ENCODE peak calls at places on chromosomes 12 and 14, in six cellular contexts. One of them, this sample, is unnamed.

GRCh38 chr14:77157716-77158115 is 16.1 kb upstream of the ZDHHC22 start:
- DNase-seq in SK-N-SH: no peak
- DNase-seq in HCT116: no peak
- DNase-seq in GM23248: no peak
- DNase-seq in PC-3: no peak
- DNase-seq in neural progenitor cell: no peak
- DNase-seq in this sample: no peak

GRCh38 chr12:51821423-51822260 is 26.9 kb downstream of the FIGNL2 start:
- DNase-seq in SK-N-SH: no peak
- DNase-seq in HCT116: no peak
- DNase-seq in GM23248: peak; percentile 63
- DNase-seq in PC-3: no peak
- DNase-seq in neural progenitor cell: peak; percentile 66
- DNase-seq in this sample: no peak

GRCh38 chr14:33767721-33768457 is 183.0 kb downstream of the EGLN3 start:
- DNase-seq in SK-N-SH: no peak
- DNase-seq in HCT116: no peak
- DNase-seq in GM23248: peak; percentile 44
- DNase-seq in PC-3: no peak
- DNase-seq in neural progenitor cell: no peak
- DNase-seq in this sample: no peak

GRCh38 chr12:78916845-78917480 is 52.4 kb downstream of the SYT1 start:
- DNase-seq in SK-N-SH: no peak
- DNase-seq in HCT116: peak; percentile 84
- DNase-seq in GM23248: peak; percentile 4
- DNase-seq in PC-3: peak; percentile 45
- DNase-seq in neural progenitor cell: no peak
- DNase-seq in this sample: no peak

GRCh38 chr12:106281056-106281782 is 21.3 kb upstream of the TCP11L2 start:
- DNase-seq in SK-N-SH: no peak
- DNase-seq in HCT116: no peak
- DNase-seq in GM23248: no peak
- DNase-seq in PC-3: peak; percentile 47
- DNase-seq in neural progenitor cell: no peak
- DNase-seq in this sample: no peak

GRCh38 chr12:47616440-47616839 is 89.4 kb downstream of the RPAP3 start:
- DNase-seq in SK-N-SH: no peak
- DNase-seq in HCT116: no peak
- DNase-seq in GM23248: peak; percentile 20
- DNase-seq in PC-3: no peak
- DNase-seq in neural progenitor cell: no peak
- DNase-seq in this sample: no peak

GRCh38 chr14:101072945-101073597 is 169.5 kb upstream of the RTL1 start:
- DNase-seq in SK-N-SH: peak; percentile 91
- DNase-seq in HCT116: peak; percentile 92
- DNase-seq in GM23248: peak; percentile 98
- DNase-seq in PC-3: peak; percentile 99
- DNase-seq in neural progenitor cell: peak; percentile 65
- DNase-seq in this sample: peak; percentile 12

GRCh38 chr14:68628605-68629310 is 164.1 kb downstream of the ZFP36L1 start:
- DNase-seq in SK-N-SH: no peak
- DNase-seq in HCT116: no peak
- DNase-seq in GM23248: no peak
- DNase-seq in PC-3: peak; percentile 38
- DNase-seq in neural progenitor cell: peak; percentile 30
- DNase-seq in this sample: no peak

GRCh38 chr14:73814158-73814557 is 37.5 kb upstream of the PTGR2 start:
- DNase-seq in SK-N-SH: no peak
- DNase-seq in HCT116: no peak
- DNase-seq in GM23248: no peak
- DNase-seq in PC-3: no peak
- DNase-seq in neural progenitor cell: no peak
- DNase-seq in this sample: no peak

GRCh38 chr14:93332032-93332852 is 594 bp downstream of the BTBD7 start:
- DNase-seq in SK-N-SH: peak; percentile 85
- DNase-seq in HCT116: no peak
- DNase-seq in GM23248: peak; percentile 72
- DNase-seq in PC-3: peak; percentile 46
- DNase-seq in neural progenitor cell: peak; percentile 85
- DNase-seq in this sample: peak; percentile 46

GRCh38 chr12:52446346-52447045 is 5.5 kb downstream of the KRT6B start:
- DNase-seq in SK-N-SH: no peak
- DNase-seq in HCT116: no peak
- DNase-seq in GM23248: peak; percentile 20
- DNase-seq in PC-3: no peak
- DNase-seq in neural progenitor cell: no peak
- DNase-seq in this sample: no peak

GRCh38 chr12:108594-108993 is 42.0 kb downstream of the IQSEC3 start:
- DNase-seq in SK-N-SH: peak; percentile 77
- DNase-seq in HCT116: no peak
- DNase-seq in GM23248: no peak
- DNase-seq in PC-3: no peak
- DNase-seq in neural progenitor cell: no peak
- DNase-seq in this sample: no peak

GRCh38 chr14:89143595-89143994 is 273.4 kb downstream of the FOXN3 start:
- DNase-seq in SK-N-SH: no peak
- DNase-seq in HCT116: no peak
- DNase-seq in GM23248: peak; percentile 25
- DNase-seq in PC-3: no peak
- DNase-seq in neural progenitor cell: no peak
- DNase-seq in this sample: no peak

GRCh38 chr14:101372494-101372813 is 188.8 kb upstream of the DIO3 start:
- DNase-seq in SK-N-SH: no peak
- DNase-seq in HCT116: no peak
- DNase-seq in GM23248: no peak
- DNase-seq in PC-3: no peak
- DNase-seq in neural progenitor cell: no peak
- DNase-seq in this sample: no peak

GRCh38 chr14:50985816-50986396 is 41.6 kb upstream of the PYGL start:
- DNase-seq in SK-N-SH: no peak
- DNase-seq in HCT116: no peak
- DNase-seq in GM23248: no peak
- DNase-seq in PC-3: no peak
- DNase-seq in neural progenitor cell: peak; percentile 19
- DNase-seq in this sample: no peak

GRCh38 chr14:106530423-106531107 is 1004.2 kb downstream of the TMEM121 start:
- DNase-seq in SK-N-SH: no peak
- DNase-seq in HCT116: no peak
- DNase-seq in GM23248: no peak
- DNase-seq in PC-3: no peak
- DNase-seq in neural progenitor cell: no peak
- DNase-seq in this sample: peak; percentile 90

GRCh38 chr12:96354844-96355534 is 45.2 kb downstream of the CDK17 start:
- DNase-seq in SK-N-SH: no peak
- DNase-seq in HCT116: no peak
- DNase-seq in GM23248: no peak
- DNase-seq in PC-3: no peak
- DNase-seq in neural progenitor cell: no peak
- DNase-seq in this sample: no peak

GRCh38 chr14:97851438-97851995 is 1054.3 kb downstream of the VRK1 start:
- DNase-seq in SK-N-SH: no peak
- DNase-seq in HCT116: no peak
- DNase-seq in GM23248: no peak
- DNase-seq in PC-3: no peak
- DNase-seq in neural progenitor cell: no peak
- DNase-seq in this sample: no peak

GRCh38 chr14:56221392-56222128 is 103.3 kb downstream of the PELI2 start:
- DNase-seq in SK-N-SH: no peak
- DNase-seq in HCT116: no peak
- DNase-seq in GM23248: no peak
- DNase-seq in PC-3: no peak
- DNase-seq in neural progenitor cell: no peak
- DNase-seq in this sample: no peak

GRCh38 chr14:63438065-63438757 is 105.0 kb downstream of the PPP2R5E start:
- DNase-seq in SK-N-SH: peak; percentile 71
- DNase-seq in HCT116: peak; percentile 15
- DNase-seq in GM23248: peak; percentile 94
- DNase-seq in PC-3: peak; percentile 98
- DNase-seq in neural progenitor cell: no peak
- DNase-seq in this sample: peak; percentile 66

GRCh38 chr12:8493084-8493483 is 20.2 kb upstream of the CLEC4D start:
- DNase-seq in SK-N-SH: no peak
- DNase-seq in HCT116: no peak
- DNase-seq in GM23248: no peak
- DNase-seq in PC-3: no peak
- DNase-seq in neural progenitor cell: no peak
- DNase-seq in this sample: peak; percentile 79

GRCh38 chr14:100889641-100890040 is 13.9 kb downstream of the RTL1 start:
- DNase-seq in SK-N-SH: no peak
- DNase-seq in HCT116: no peak
- DNase-seq in GM23248: no peak
- DNase-seq in PC-3: no peak
- DNase-seq in neural progenitor cell: no peak
- DNase-seq in this sample: no peak

GRCh38 chr12:7439579-7440505 is 4.1 kb downstream of the CD163L1 start:
- DNase-seq in SK-N-SH: peak; percentile 70
- DNase-seq in HCT116: no peak
- DNase-seq in GM23248: peak; percentile 81
- DNase-seq in PC-3: no peak
- DNase-seq in neural progenitor cell: peak; percentile 79
- DNase-seq in this sample: no peak

GRCh38 chr14:67186789-67187188 is 2.5 kb upstream of the GARIN2 start:
- DNase-seq in SK-N-SH: no peak
- DNase-seq in HCT116: peak; percentile 6
- DNase-seq in GM23248: peak; percentile 6
- DNase-seq in PC-3: peak; percentile 45
- DNase-seq in neural progenitor cell: no peak
- DNase-seq in this sample: peak; percentile 81

GRCh38 chr12:99916555-99916954 is 68.2 kb downstream of the ANKS1B start:
- DNase-seq in SK-N-SH: no peak
- DNase-seq in HCT116: no peak
- DNase-seq in GM23248: peak; percentile 15
- DNase-seq in PC-3: peak; percentile 69
- DNase-seq in neural progenitor cell: no peak
- DNase-seq in this sample: no peak

GRCh38 chr12:6548556-6549378 is 7.1 kb downstream of the IFFO1 start:
- DNase-seq in SK-N-SH: no peak
- DNase-seq in HCT116: no peak
- DNase-seq in GM23248: peak; percentile 97
- DNase-seq in PC-3: peak; percentile 36
- DNase-seq in neural progenitor cell: no peak
- DNase-seq in this sample: no peak

GRCh38 chr14:20610002-20610765 is 19.0 kb upstream of the RNASE12 start:
- DNase-seq in SK-N-SH: peak; percentile 66
- DNase-seq in HCT116: no peak
- DNase-seq in GM23248: peak; percentile 78
- DNase-seq in PC-3: peak; percentile 91
- DNase-seq in neural progenitor cell: peak; percentile 80
- DNase-seq in this sample: peak; percentile 41

GRCh38 chr14:102363182-102363952 is 626 bp downstream of the TECPR2 start:
- DNase-seq in SK-N-SH: no peak
- DNase-seq in HCT116: no peak
- DNase-seq in GM23248: peak; percentile 85
- DNase-seq in PC-3: peak; percentile 65
- DNase-seq in neural progenitor cell: peak; percentile 46
- DNase-seq in this sample: no peak

GRCh38 chr14:71597289-71597920 is 334.8 kb upstream of the RGS6 start:
- DNase-seq in SK-N-SH: no peak
- DNase-seq in HCT116: no peak
- DNase-seq in GM23248: no peak
- DNase-seq in PC-3: no peak
- DNase-seq in neural progenitor cell: no peak
- DNase-seq in this sample: no peak
- H2AFZ ChIP-seq in SK-N-SH: no peak overlapping the region
- H2AFZ ChIP-seq in HCT116: no peak overlapping the region
- H2AFZ ChIP-seq in GM23248: no peak overlapping the region
- H2AFZ ChIP-seq in PC-3: no peak overlapping the region
- H2AFZ ChIP-seq in neural progenitor cell: no peak overlapping the region
- H2AFZ ChIP-seq in this sample: no peak overlapping the region

GRCh38 chr12:32031109-32031508 is 71.9 kb downstream of the RESF1 start:
- DNase-seq in SK-N-SH: no peak
- DNase-seq in HCT116: no peak
- DNase-seq in GM23248: no peak
- DNase-seq in PC-3: no peak
- DNase-seq in neural progenitor cell: no peak
- DNase-seq in this sample: no peak

GRCh38 chr12:32030676-32031075 is 71.5 kb downstream of the RESF1 start:
- DNase-seq in SK-N-SH: no peak
- DNase-seq in HCT116: no peak
- DNase-seq in GM23248: no peak
- DNase-seq in PC-3: no peak
- DNase-seq in neural progenitor cell: no peak
- DNase-seq in this sample: no peak

GRCh38 chr12:32033411-32033810 is 73.2 kb upstream of the BICD1 start:
- DNase-seq in SK-N-SH: no peak
- DNase-seq in HCT116: no peak
- DNase-seq in GM23248: no peak
- DNase-seq in PC-3: no peak
- DNase-seq in neural progenitor cell: no peak
- DNase-seq in this sample: no peak

GRCh38 chr12:32034045-32034444 is 72.6 kb upstream of the BICD1 start:
- DNase-seq in SK-N-SH: no peak
- DNase-seq in HCT116: no peak
- DNase-seq in GM23248: peak; percentile 14
- DNase-seq in PC-3: no peak
- DNase-seq in neural progenitor cell: no peak
- DNase-seq in this sample: no peak

DNA sequence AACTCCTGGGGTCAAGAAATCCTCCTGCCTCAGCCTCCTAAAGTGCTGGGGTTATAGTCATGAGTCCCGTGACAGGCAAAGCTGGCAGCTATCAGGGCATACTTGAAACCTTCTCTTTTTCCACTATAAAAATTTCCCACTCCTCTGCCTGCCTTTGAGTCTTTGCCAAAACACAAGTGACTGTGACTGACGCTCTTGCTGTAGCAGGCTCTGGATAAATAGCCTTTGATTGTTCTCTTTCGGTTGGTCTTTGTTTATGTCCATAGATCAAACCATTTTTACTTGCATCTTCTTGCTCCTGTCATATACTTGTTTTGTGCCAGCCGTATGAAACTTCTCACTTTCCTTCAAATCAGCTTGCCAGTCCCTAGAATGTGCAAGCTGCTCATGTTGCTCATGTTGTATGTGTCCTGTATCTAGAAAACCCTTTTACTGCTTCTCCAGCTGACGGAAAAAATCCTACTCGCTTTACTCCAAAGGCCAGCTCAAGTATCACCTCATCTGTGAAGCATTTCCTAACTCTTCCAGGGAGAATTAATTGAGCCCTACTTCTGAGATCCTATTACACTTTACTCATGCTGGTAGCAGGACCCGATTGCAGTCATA is 73.1 kb downstream of the RESF1 start:
- DNase-seq in SK-N-SH: no peak
- DNase-seq in HCT116: no peak
- DNase-seq in GM23248: peak; percentile 56
- DNase-seq in PC-3: peak; percentile 12
- DNase-seq in neural progenitor cell: no peak
- DNase-seq in this sample: no peak
- TF ChIP-seq EZH2phosphoT487 in SK-N-SH: no peak
- TF ChIP-seq EZH2phosphoT487 in HCT116: no peak
- TF ChIP-seq EZH2phosphoT487 in GM23248: no peak
- TF ChIP-seq EZH2phosphoT487 in PC-3: no peak
- TF ChIP-seq EZH2phosphoT487 in neural progenitor cell: no peak
- TF ChIP-seq EZH2phosphoT487 in this sample: no peak

GRCh38 chr12:108728820-108729611 is 2.3 kb downstream of the CORO1C start:
- DNase-seq in SK-N-SH: no peak
- DNase-seq in HCT116: no peak
- DNase-seq in GM23248: peak; percentile 77
- DNase-seq in PC-3: peak; percentile 78
- DNase-seq in neural progenitor cell: no peak
- DNase-seq in this sample: no peak
- H3K9ac ChIP-seq in SK-N-SH: peak overlapping the region; percentile 87
- H3K9ac ChIP-seq in HCT116: peak overlapping the region; percentile 89
- H3K9ac ChIP-seq in GM23248: peak overlapping the region; percentile 95
- H3K9ac ChIP-seq in PC-3: peak overlapping the region; percentile 94
- H3K9ac ChIP-seq in neural progenitor cell: peak overlapping the region; percentile 73
- H3K9ac ChIP-seq in this sample: peak overlapping the region; percentile 94

GRCh38 chr14:30240002-30240401 is 312.4 kb upstream of the PRKD1 start:
- DNase-seq in SK-N-SH: no peak
- DNase-seq in HCT116: no peak
- DNase-seq in GM23248: no peak
- DNase-seq in PC-3: no peak
- DNase-seq in neural progenitor cell: peak; percentile 53
- DNase-seq in this sample: no peak
- H2AFZ ChIP-seq in SK-N-SH: no peak overlapping the region
- H2AFZ ChIP-seq in HCT116: no peak overlapping the region
- H2AFZ ChIP-seq in GM23248: no peak overlapping the region
- H2AFZ ChIP-seq in PC-3: no peak overlapping the region
- H2AFZ ChIP-seq in neural progenitor cell: no peak overlapping the region
- H2AFZ ChIP-seq in this sample: no peak overlapping the region